ENCODE peak calls at places on chromosome 13, in five cellular contexts. R is Caco-2; A is CD4-positive, CD25-positive, alpha-beta regulatory T cell; Q is psoas muscle; M is IMR-90. Y is an unnamed sample. For H3K4me1, the result is how much of the 10 kb centered on the place peaks cover.

GRCh38 chr13:27182844-27183497 is 11.4 kb upstream of the USP12 start:
- DNase-seq in R (no peak), A (no peak), Q (peak), M (peak), Y (peak)

GRCh38 chr13:74280093-74280794 is 146.0 kb upstream of the KLF12 start:
- DNase-seq in R (no peak), A (no peak), Q (no peak), M (no peak), Y (no peak)

GRCh38 chr13:50955212-50955611 is 45.6 kb downstream of the RNASEH2B start:
- DNase-seq in R (no peak), A (no peak), Q (no peak), M (no peak), Y (no peak)

GRCh38 chr13:79647518-79647917 is 166.6 kb downstream of the NDFIP2 start:
- DNase-seq in R (no peak), A (no peak), Q (no peak), M (no peak), Y (no peak)

GRCh38 chr13:46607768-46608553 is 55.0 kb downstream of the LRCH1 start:
- DNase-seq in R (peak), A (no peak), Q (no peak), M (no peak), Y (peak)

GRCh38 chr13:36736119-36736726 is 62.4 kb downstream of the SERTM1 start:
- DNase-seq in R (peak), A (no peak), Q (no peak), M (peak), Y (no peak)

GRCh38 chr13:62040078-62040477 is 624.4 kb upstream of the PCDH20 start:
- DNase-seq in R (no peak), A (no peak), Q (no peak), M (no peak), Y (no peak)

GRCh38 chr13:42574011-42574410 is at the start of gene TNFSF11:
- DNase-seq in R (no peak), A (no peak), Q (no peak), M (no peak), Y (no peak)

GRCh38 chr13:38264363-38265134 is 85.1 kb upstream of the UFM1 start:
- DNase-seq in R (no peak), A (no peak), Q (no peak), M (no peak), Y (no peak)

GRCh38 chr13:113117335-113117872 is 5.2 kb upstream of the F10 start:
- DNase-seq in R (peak), A (no peak), Q (no peak), M (no peak), Y (peak)

GRCh38 chr13:102779426-102780159 is 6.0 kb upstream of the TEX30 start:
- DNase-seq in R (no peak), A (no peak), Q (no peak), M (no peak), Y (no peak)

GRCh38 chr13:30916991-30917390 is 10.9 kb downstream of the MEDAG start:
- DNase-seq in R (no peak), A (no peak), Q (no peak), M (no peak), Y (no peak)

DNA sequence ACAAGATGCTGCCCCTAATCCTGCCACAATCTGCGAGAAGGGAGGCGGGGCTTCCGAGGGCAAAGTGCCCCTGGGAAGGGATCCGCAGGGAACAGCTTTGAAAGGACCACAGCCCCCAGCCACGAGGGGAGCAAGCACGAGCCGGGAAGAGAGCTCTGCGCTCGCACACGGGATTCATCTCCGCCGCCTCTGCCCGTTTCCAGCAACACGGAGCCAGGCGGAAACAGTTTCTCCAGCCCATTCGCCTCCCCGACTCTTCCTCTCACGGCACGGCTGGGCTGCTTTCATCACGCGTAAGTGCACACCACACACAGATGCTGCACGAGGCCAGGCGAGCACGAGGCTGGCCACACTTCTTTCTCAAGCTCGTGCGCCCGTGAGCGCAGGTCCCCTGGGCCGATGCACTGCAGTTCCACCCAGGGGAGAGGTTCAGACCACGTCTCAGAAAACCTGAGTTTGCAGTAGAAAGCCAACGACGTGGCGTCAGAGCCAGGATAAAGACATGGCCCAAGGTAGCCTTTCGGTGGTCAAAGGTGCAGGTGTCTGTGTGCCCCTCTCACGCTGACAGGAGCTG is 33.6 kb downstream of the NAXD start:
- DNase-seq in R (no peak), A (no peak), Q (peak), M (no peak), Y (no peak)
- H3K4me1 ChIP-seq in R (under half), A (under half), Q (under half), M (under half), Y (under half)

GRCh38 chr13:45333251-45333972 is 7.6 kb downstream of the TPT1 start:
- DNase-seq in R (no peak), A (no peak), Q (no peak), M (no peak), Y (no peak)
- H3K4me1 ChIP-seq in R (half or more), A (half or more), Q (half or more), M (under half), Y (under half)

DNA sequence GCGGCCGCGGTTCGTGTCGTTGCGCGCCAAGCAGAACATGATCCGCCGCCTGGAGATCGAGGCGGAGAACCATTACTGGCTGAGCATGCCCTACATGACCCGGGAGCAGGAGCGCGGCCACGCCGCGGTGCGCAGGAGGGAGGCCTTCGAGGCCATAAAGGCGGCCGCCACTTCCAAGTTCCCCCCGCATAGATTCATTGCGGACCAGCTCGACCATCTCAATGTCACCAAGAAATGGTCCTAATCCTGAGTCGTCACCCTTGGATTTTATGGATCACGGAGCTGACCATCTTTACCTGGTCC is 475 bp downstream of the MRPL57 start:
- DNase-seq in R (no peak), A (no peak), Q (no peak), M (no peak), Y (no peak)
- H3K4me1 ChIP-seq in R (under half), A (under half), Q (under half), M (under half), Y (under half)

DNA sequence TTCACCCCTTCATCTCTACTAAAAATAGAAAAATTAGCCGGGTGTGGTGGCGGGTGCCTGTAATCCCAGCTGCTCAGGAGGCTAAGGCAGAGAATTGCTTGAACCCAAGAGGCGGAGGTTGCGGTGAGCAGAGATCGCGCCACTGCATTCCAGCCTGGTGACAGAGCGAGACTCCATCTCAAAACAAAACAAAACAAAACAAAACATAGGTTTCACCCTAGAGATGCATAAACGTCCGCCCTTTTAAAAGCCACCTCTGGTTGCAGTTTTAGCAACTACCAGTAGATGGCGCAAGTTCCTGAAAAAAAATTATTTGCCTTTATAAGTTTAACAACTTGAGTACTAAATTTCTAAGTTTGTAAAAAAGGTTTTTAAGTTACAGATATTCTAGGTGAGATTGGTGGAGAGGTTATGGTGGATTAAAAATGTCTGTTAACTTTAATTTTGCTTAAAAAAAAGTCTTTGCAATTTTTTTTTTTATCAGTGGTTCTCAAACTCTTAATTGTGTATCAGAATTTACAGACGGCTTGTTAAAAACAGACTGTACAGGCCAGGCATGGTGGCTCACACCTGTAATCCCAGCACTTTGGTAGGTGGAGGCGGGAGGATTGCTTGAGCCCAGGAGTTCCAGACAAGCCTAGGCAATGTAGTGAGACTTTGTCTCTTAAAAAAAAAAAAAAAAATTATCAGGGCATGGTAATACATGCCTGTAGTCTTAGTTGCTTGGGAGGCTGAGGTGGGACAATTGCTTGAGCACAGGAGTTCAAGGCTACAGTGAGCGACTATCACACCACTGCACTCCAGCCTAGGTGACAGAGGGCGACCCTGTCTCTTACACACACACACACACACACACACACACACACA is 42.1 kb downstream of the NAA16 start:
- DNase-seq in R (peak), A (peak), Q (no peak), M (peak), Y (peak)
- H3K4me1 ChIP-seq in R (under half), A (half or more), Q (under half), M (under half), Y (under half)

GRCh38 chr13:18714889-18715288 is 466.7 kb downstream of the TUBA3C start:
- DNase-seq in R (no peak), A (no peak), Q (no peak), M (no peak), Y (no peak)
- H3K4me1 ChIP-seq in R (under half), A (under half), Q (under half), M (under half), Y (under half)

GRCh38 chr13:29136341-29136740 is 316.2 kb downstream of the MTUS2 start:
- DNase-seq in R (no peak), A (no peak), Q (no peak), M (no peak), Y (peak)

GRCh38 chr13:29129616-29130015 is 309.5 kb downstream of the MTUS2 start:
- DNase-seq in R (no peak), A (no peak), Q (no peak), M (no peak), Y (no peak)

GRCh38 chr13:29131881-29132668 is 311.9 kb downstream of the MTUS2 start:
- DNase-seq in R (no peak), A (no peak), Q (no peak), M (no peak), Y (peak)

GRCh38 chr13:29125934-29126424 is 305.8 kb downstream of the MTUS2 start:
- DNase-seq in R (no peak), A (no peak), Q (no peak), M (no peak), Y (no peak)

GRCh38 chr13:29131159-29131558 is 311.0 kb downstream of the MTUS2 start:
- DNase-seq in R (no peak), A (no peak), Q (no peak), M (no peak), Y (no peak)
- H3K4me1 ChIP-seq in R (under half), A (under half), Q (under half), M (under half), Y (under half)

Y was measured in right lobe of liver.